ENCODE peak calls at places on chromosome 21, in ten cellular contexts. L is stomach, N is uterus, E is MM.1S, V is mesenchymal stem cell, I is left ventricle myocardium inferior, X is spleen, U is psoas muscle, K is OCI-LY7, W is NT2/D1. B is an unnamed sample.

GRCh38 chr21:32312321-32312720 is 13.7 kb downstream of the MRAP start:
- DNase-seq in L (no peak), N (no peak), E (no peak), V (no peak), I (peak; percentile 51), X (no peak), U (no peak), K (no peak), W (no peak), B (no peak)

GRCh38 chr21:34890724-34891609 is 158.1 kb downstream of the RUNX1 start:
- DNase-seq in L (no peak), N (no peak), E (no peak), V (peak; percentile 73), I (peak; percentile 20), X (peak; percentile 87), U (peak; percentile 29), K (no peak), W (no peak), B (no peak)

GRCh38 chr21:16169102-16169511 is 439.3 kb downstream of the USP25 start:
- DNase-seq in L (no peak), N (no peak), E (no peak), V (peak; percentile 41), I (no peak), X (no peak), U (no peak), K (no peak), W (no peak), B (no peak)

GRCh38 chr21:31946236-31946635 is 73.4 kb downstream of the HUNK start:
- DNase-seq in L (no peak), N (no peak), E (no peak), V (peak; percentile 3), I (no peak), X (no peak), U (no peak), K (no peak), W (no peak), B (no peak)

GRCh38 chr21:39676054-39676771 is 63.5 kb downstream of the B3GALT5 start:
- DNase-seq in L (no peak), N (peak; percentile 34), E (peak; percentile 99), V (peak; percentile 81), I (peak; percentile 31), X (no peak), U (no peak), K (no peak), W (no peak), B (peak; percentile 34)

GRCh38 chr21:40841524-40842196 is 5.3 kb downstream of the DSCAM start:
- DNase-seq in L (peak; percentile 67), N (no peak), E (peak; percentile 98), V (no peak), I (peak; percentile 33), X (peak; percentile 74), U (no peak), K (no peak), W (peak; percentile 82), B (peak; percentile 57)

GRCh38 chr21:35814858-35815619 is 245.3 kb downstream of the SETD4 start:
- DNase-seq in L (no peak), N (no peak), E (no peak), V (no peak), I (no peak), X (no peak), U (no peak), K (no peak), W (no peak), B (peak; percentile 25)

GRCh38 chr21:25171438-25171837 is 435.8 kb downstream of the MRPL39 start:
- DNase-seq in L (no peak), N (no peak), E (no peak), V (no peak), I (no peak), X (no peak), U (no peak), K (no peak), W (no peak), B (peak; percentile 55)

GRCh38 chr21:36156815-36157670 is at the start of gene DOP1B:
- DNase-seq in L (no peak), N (no peak), E (peak; percentile 53), V (no peak), I (peak; percentile 21), X (no peak), U (peak; percentile 18), K (peak; percentile 43), W (no peak), B (peak; percentile 29)

GRCh38 chr21:38386967-38387366 is 111.3 kb downstream of the ERG start:
- DNase-seq in L (no peak), N (no peak), E (peak; percentile 20), V (peak; percentile 42), I (no peak), X (no peak), U (no peak), K (no peak), W (no peak), B (no peak)

GRCh38 chr21:34916446-34916845 is 132.7 kb downstream of the RUNX1 start:
- DNase-seq in L (no peak), N (no peak), E (no peak), V (peak; percentile 87), I (no peak), X (no peak), U (no peak), K (no peak), W (no peak), B (no peak)

GRCh38 chr21:31132574-31133242 is 94.4 kb upstream of the KRTAP19-8 start:
- DNase-seq in L (no peak), N (no peak), E (peak; percentile 97), V (peak; percentile 29), I (no peak), X (no peak), U (no peak), K (no peak), W (no peak), B (no peak)

GRCh38 chr21:21715286-21715969 is 717.2 kb downstream of the NCAM2 start:
- DNase-seq in L (no peak), N (no peak), E (no peak), V (peak; percentile 56), I (no peak), X (no peak), U (no peak), K (no peak), W (no peak), B (peak; percentile 3)

GRCh38 chr21:41642399-41642798 is 124.5 kb downstream of the RIPK4 start:
- DNase-seq in L (no peak), N (no peak), E (no peak), V (no peak), I (no peak), X (no peak), U (no peak), K (no peak), W (no peak), B (peak; percentile 48)

GRCh38 chr21:28104346-28104745 is 888.3 kb downstream of the LTN1 start:
- DNase-seq in L (no peak), N (no peak), E (no peak), V (no peak), I (no peak), X (no peak), U (no peak), K (no peak), W (no peak), B (no peak)

GRCh38 chr21:42684109-42684916 is 30.9 kb downstream of the PDE9A start:
- DNase-seq in L (no peak), N (no peak), E (no peak), V (no peak), I (no peak), X (peak; percentile 41), U (no peak), K (peak; percentile 14), W (no peak), B (peak; percentile 28)
- H3K4me1 ChIP-seq in L (no peaks in the 10 kb centered on the region), N (no peaks in the 10 kb centered on the region), E (no peaks in the 10 kb centered on the region), V (peaks cover 7% of the 10 kb centered on the region), I (peaks cover 9% of the 10 kb centered on the region), X (no peaks in the 10 kb centered on the region), U (no peaks in the 10 kb centered on the region), K (peaks cover 14% of the 10 kb centered on the region), W (peaks cover 12% of the 10 kb centered on the region), B (peaks cover 11% of the 10 kb centered on the region)

DNA sequence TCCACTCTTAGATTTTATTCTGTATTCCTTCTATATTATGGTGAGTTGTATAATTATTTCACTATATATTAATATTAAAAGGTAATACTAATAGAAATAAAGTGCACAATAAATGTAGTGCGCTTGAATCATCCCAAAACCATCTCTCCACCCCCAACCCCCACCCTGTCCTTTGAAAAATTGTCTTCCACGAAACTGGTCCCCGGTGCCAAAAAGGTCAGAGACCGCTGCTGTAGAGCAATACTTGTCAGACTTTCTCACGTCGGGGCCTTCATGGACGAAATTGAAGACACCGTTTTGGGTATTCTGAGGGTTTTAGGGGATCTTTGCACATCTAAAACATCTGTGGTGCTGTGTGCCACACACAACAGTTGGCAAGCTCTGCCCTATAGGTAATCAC is 19.6 kb downstream of the DYRK1A start:
- DNase-seq in L (no peak), N (no peak), E (no peak), V (no peak), I (no peak), X (peak; percentile 19), U (no peak), K (no peak), W (no peak), B (no peak)
- H3K4me1 ChIP-seq in L (peaks cover 99% of the 10 kb centered on the region), N (no peaks in the 10 kb centered on the region), E (no peaks in the 10 kb centered on the region), V (peaks cover 6% of the 10 kb centered on the region), I (peaks cover 100% of the 10 kb centered on the region), X (peaks cover 38% of the 10 kb centered on the region), U (peaks cover 90% of the 10 kb centered on the region), K (peaks cover 19% of the 10 kb centered on the region), W (peaks cover 7% of the 10 kb centered on the region), B (peaks cover 7% of the 10 kb centered on the region)

DNA sequence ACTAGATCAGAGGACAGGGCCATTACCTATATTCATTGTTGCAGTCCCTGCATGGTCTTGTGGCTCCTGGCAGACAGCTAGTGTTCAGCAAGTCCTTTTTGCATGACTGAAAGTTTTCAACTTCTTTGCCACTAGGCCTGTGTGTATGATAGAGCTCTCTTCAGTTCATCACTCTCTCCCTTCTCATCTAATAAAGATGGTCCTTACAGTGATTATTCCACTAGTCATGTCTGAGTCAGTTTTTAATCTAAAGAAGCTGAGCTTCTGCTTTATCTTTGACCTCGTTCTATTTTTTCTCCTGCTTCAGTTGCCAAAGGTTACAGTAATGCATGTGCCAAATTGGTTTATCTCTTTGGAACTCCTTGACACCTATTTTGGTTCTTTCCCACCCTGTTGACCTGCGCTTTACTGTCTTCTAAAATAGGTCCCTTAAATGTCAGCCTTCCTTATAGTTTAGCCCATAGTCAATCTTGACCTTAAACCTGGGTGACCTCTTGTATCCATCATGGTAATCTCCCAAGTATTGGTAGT is 6.4 kb downstream of the CXADR start:
- DNase-seq in L (no peak), N (no peak), E (no peak), V (no peak), I (no peak), X (no peak), U (no peak), K (no peak), W (no peak), B (no peak)
- H3K4me1 ChIP-seq in L (peaks cover 40% of the 10 kb centered on the region), N (no peaks in the 10 kb centered on the region), E (peaks cover 2% of the 10 kb centered on the region), V (no peaks in the 10 kb centered on the region), I (peaks cover 51% of the 10 kb centered on the region), X (no peaks in the 10 kb centered on the region), U (no peaks in the 10 kb centered on the region), K (peaks cover 5% of the 10 kb centered on the region), W (peaks cover 9% of the 10 kb centered on the region), B (peaks cover 12% of the 10 kb centered on the region)

DNA sequence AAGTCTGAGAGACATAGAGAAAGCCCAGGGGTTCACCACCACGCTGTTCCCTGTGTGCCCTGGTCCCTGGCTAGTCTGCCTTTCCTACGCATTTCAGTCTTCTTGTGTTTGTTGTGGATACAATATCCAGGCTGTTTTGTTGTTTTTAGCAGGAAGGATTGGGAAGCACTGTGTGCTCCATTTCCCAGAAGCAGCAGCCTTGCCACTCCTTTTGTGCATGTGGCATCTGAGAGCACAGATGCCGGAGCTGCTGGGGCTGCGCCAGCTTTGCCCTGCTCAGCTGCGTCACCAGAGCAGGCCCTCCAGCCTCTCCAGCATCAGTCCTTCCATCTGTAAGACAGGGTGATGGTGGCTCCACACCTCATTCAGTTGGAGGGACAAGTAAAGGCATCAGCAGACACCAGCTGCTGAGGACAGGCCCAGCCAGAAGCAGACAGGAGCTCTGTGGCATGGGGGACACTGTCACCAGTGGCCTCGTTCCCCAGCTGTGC is 94.4 kb upstream of the COL6A1 start:
- DNase-seq in L (no peak), N (no peak), E (no peak), V (peak; percentile 65), I (peak; percentile 51), X (peak; percentile 77), U (no peak), K (no peak), W (no peak), B (no peak)
- H3K4me1 ChIP-seq in L (peaks cover 33% of the 10 kb centered on the region), N (no peaks in the 10 kb centered on the region), E (no peaks in the 10 kb centered on the region), V (peaks cover 12% of the 10 kb centered on the region), I (peaks cover 23% of the 10 kb centered on the region), X (peaks cover 27% of the 10 kb centered on the region), U (no peaks in the 10 kb centered on the region), K (no peaks in the 10 kb centered on the region), W (peaks cover 7% of the 10 kb centered on the region), B (no peaks in the 10 kb centered on the region)